ENCODE peak calls at places on chromosomes 7 and 10, in five cellular contexts. One of them, this sample, is unnamed.
A peak's percentile ranks its signal among the peaks of the same experiment; 100 is the strongest.

GRCh38 chr7:75966209-75966961 is 28.0 kb downstream of the TMEM120A start:
- DNase-seq in neural progenitor cell: no peak
- DNase-seq in stimulated activated CD8-positive, alpha-beta memory T cell treated with anti-CD3 and anti-CD28 coated beads, Interleukin-2, amount 100 ng/mL, for 48 hours: no peak
- DNase-seq in dorsolateral prefrontal cortex: no peak
- DNase-seq in COLO829: no peak
- DNase-seq in this sample: no peak

GRCh38 chr7:107879400-107880035 is 11.5 kb upstream of the DLD start:
- DNase-seq in stimulated activated CD8-positive, alpha-beta memory T cell treated with anti-CD3 and anti-CD28 coated beads, Interleukin-2, amount 100 ng/mL, for 48 hours: no peak
- DNase-seq in neural progenitor cell: peak; percentile 65
- DNase-seq in COLO829: peak; percentile 75
- DNase-seq in dorsolateral prefrontal cortex: no peak
- DNase-seq in this sample: peak; percentile 71

GRCh38 chr10:115141254-115141653 is 48.1 kb downstream of the ATRNL1 start:
- DNase-seq in COLO829: peak; percentile 10
- DNase-seq in dorsolateral prefrontal cortex: no peak
- DNase-seq in stimulated activated CD8-positive, alpha-beta memory T cell treated with anti-CD3 and anti-CD28 coated beads, Interleukin-2, amount 100 ng/mL, for 48 hours: no peak
- DNase-seq in neural progenitor cell: peak; percentile 28
- DNase-seq in this sample: no peak

GRCh38 chr10:117431160-117431559 is 55.9 kb upstream of the PDZD8 start:
- DNase-seq in dorsolateral prefrontal cortex: peak; percentile 41
- DNase-seq in neural progenitor cell: peak; percentile 30
- DNase-seq in COLO829: peak; percentile 12
- DNase-seq in stimulated activated CD8-positive, alpha-beta memory T cell treated with anti-CD3 and anti-CD28 coated beads, Interleukin-2, amount 100 ng/mL, for 48 hours: no peak
- DNase-seq in this sample: no peak

GRCh38 chr10:79936625-79937255 is 12.2 kb downstream of the SFTPD start:
- DNase-seq in stimulated activated CD8-positive, alpha-beta memory T cell treated with anti-CD3 and anti-CD28 coated beads, Interleukin-2, amount 100 ng/mL, for 48 hours: no peak
- DNase-seq in neural progenitor cell: no peak
- DNase-seq in COLO829: no peak
- DNase-seq in dorsolateral prefrontal cortex: no peak
- DNase-seq in this sample: no peak

GRCh38 chr10:111085690-111086353 is 9.0 kb downstream of the ADRA2A start:
- DNase-seq in COLO829: no peak
- DNase-seq in neural progenitor cell: no peak
- DNase-seq in stimulated activated CD8-positive, alpha-beta memory T cell treated with anti-CD3 and anti-CD28 coated beads, Interleukin-2, amount 100 ng/mL, for 48 hours: no peak
- DNase-seq in dorsolateral prefrontal cortex: no peak
- DNase-seq in this sample: no peak

GRCh38 chr7:150901160-150902035 is 49.1 kb downstream of the AOC1 start:
- DNase-seq in stimulated activated CD8-positive, alpha-beta memory T cell treated with anti-CD3 and anti-CD28 coated beads, Interleukin-2, amount 100 ng/mL, for 48 hours: no peak
- DNase-seq in COLO829: no peak
- DNase-seq in dorsolateral prefrontal cortex: no peak
- DNase-seq in neural progenitor cell: no peak
- DNase-seq in this sample: peak; percentile 12

GRCh38 chr10:103442031-103442461 is 10.1 kb downstream of the CALHM2 start:
- DNase-seq in dorsolateral prefrontal cortex: no peak
- DNase-seq in stimulated activated CD8-positive, alpha-beta memory T cell treated with anti-CD3 and anti-CD28 coated beads, Interleukin-2, amount 100 ng/mL, for 48 hours: no peak
- DNase-seq in COLO829: no peak
- DNase-seq in neural progenitor cell: no peak
- DNase-seq in this sample: no peak

GRCh38 chr7:27339478-27339877 is 96.9 kb downstream of the EVX1 start:
- DNase-seq in stimulated activated CD8-positive, alpha-beta memory T cell treated with anti-CD3 and anti-CD28 coated beads, Interleukin-2, amount 100 ng/mL, for 48 hours: no peak
- DNase-seq in COLO829: no peak
- DNase-seq in dorsolateral prefrontal cortex: no peak
- DNase-seq in neural progenitor cell: no peak
- DNase-seq in this sample: no peak

GRCh38 chr7:41695661-41696322 is 7.1 kb downstream of the INHBA start:
- DNase-seq in dorsolateral prefrontal cortex: no peak
- DNase-seq in neural progenitor cell: no peak
- DNase-seq in stimulated activated CD8-positive, alpha-beta memory T cell treated with anti-CD3 and anti-CD28 coated beads, Interleukin-2, amount 100 ng/mL, for 48 hours: no peak
- DNase-seq in COLO829: no peak
- DNase-seq in this sample: no peak

GRCh38 chr7:552711-553636 is 33.3 kb upstream of the PDGFA start:
- DNase-seq in COLO829: no peak
- DNase-seq in neural progenitor cell: no peak
- DNase-seq in dorsolateral prefrontal cortex: no peak
- DNase-seq in stimulated activated CD8-positive, alpha-beta memory T cell treated with anti-CD3 and anti-CD28 coated beads, Interleukin-2, amount 100 ng/mL, for 48 hours: no peak
- DNase-seq in this sample: no peak

GRCh38 chr7:34069676-34070075 is 164.3 kb downstream of the BMPER start:
- DNase-seq in neural progenitor cell: no peak
- DNase-seq in COLO829: peak; percentile 99
- DNase-seq in stimulated activated CD8-positive, alpha-beta memory T cell treated with anti-CD3 and anti-CD28 coated beads, Interleukin-2, amount 100 ng/mL, for 48 hours: no peak
- DNase-seq in dorsolateral prefrontal cortex: no peak
- DNase-seq in this sample: no peak

GRCh38 chr7:139709460-139709859 is 68.3 kb downstream of the HIPK2 start:
- DNase-seq in COLO829: no peak
- DNase-seq in neural progenitor cell: no peak
- DNase-seq in stimulated activated CD8-positive, alpha-beta memory T cell treated with anti-CD3 and anti-CD28 coated beads, Interleukin-2, amount 100 ng/mL, for 48 hours: no peak
- DNase-seq in dorsolateral prefrontal cortex: no peak
- DNase-seq in this sample: no peak

GRCh38 chr10:47311193-47311899 is 10.9 kb upstream of the GDF2 start:
- DNase-seq in stimulated activated CD8-positive, alpha-beta memory T cell treated with anti-CD3 and anti-CD28 coated beads, Interleukin-2, amount 100 ng/mL, for 48 hours: no peak
- DNase-seq in COLO829: no peak
- DNase-seq in neural progenitor cell: no peak
- DNase-seq in dorsolateral prefrontal cortex: no peak
- DNase-seq in this sample: peak; percentile 67

GRCh38 chr7:121689749-121690148 is 183.2 kb upstream of the PTPRZ1 start:
- DNase-seq in COLO829: no peak
- DNase-seq in stimulated activated CD8-positive, alpha-beta memory T cell treated with anti-CD3 and anti-CD28 coated beads, Interleukin-2, amount 100 ng/mL, for 48 hours: no peak
- DNase-seq in neural progenitor cell: no peak
- DNase-seq in dorsolateral prefrontal cortex: no peak
- DNase-seq in this sample: no peak